ENCODE peak calls at places on chromosomes 5 and 9, in four cellular contexts. L, W, H and F are unnamed samples.

GRCh38 chr5:59275537-59276276 is 617.8 kb downstream of the PDE4D start:
- DNase-seq in L (no peak), H (peak), W (no peak), F (peak)

GRCh38 chr5:16502866-16503265 is 37.3 kb upstream of the ZNF622 start:
- DNase-seq in L (no peak), W (no peak), H (no peak), F (no peak)

GRCh38 chr5:50711280-50711679 is 44.8 kb downstream of the PARP8 start:
- DNase-seq in H (no peak), L (peak), W (no peak), F (peak)

GRCh38 chr9:12771891-12772290 is 2.9 kb upstream of the LURAP1L start:
- DNase-seq in L (no peak), W (no peak), H (no peak), F (no peak)

GRCh38 chr5:10077721-10078551 is 171.8 kb downstream of the ATPSCKMT start:
- DNase-seq in H (no peak), W (no peak), L (no peak), F (no peak)

GRCh38 chr5:157358871-157359270 is 92.9 kb downstream of the CYFIP2 start:
- DNase-seq in H (no peak), L (no peak), W (no peak), F (no peak)

GRCh38 chr9:115204827-115205506 is 87.0 kb upstream of the TNC start:
- DNase-seq in H (no peak), L (no peak), W (no peak), F (no peak)

GRCh38 chr5:6235726-6236125 is 142.6 kb downstream of the MED10 start:
- DNase-seq in H (no peak), L (no peak), W (no peak), F (no peak)

GRCh38 chr5:150122158-150122510 is 33.5 kb downstream of the PDGFRB start:
- DNase-seq in H (no peak), L (no peak), W (peak), F (no peak)

GRCh38 chr5:128825826-128826225 is 139.5 kb upstream of the SLC27A6 start:
- DNase-seq in W (no peak), H (no peak), L (no peak), F (no peak)

GRCh38 chr9:121607434-121608248 is 43.8 kb upstream of the DAB2IP start:
- DNase-seq in W (peak), L (no peak), H (no peak), F (no peak)

GRCh38 chr5:64612349-64612961 is 77.8 kb upstream of the SHISAL2B start:
- DNase-seq in L (no peak), W (peak), H (peak), F (peak)

GRCh38 chr9:110926828-110927227 is 111.4 kb downstream of the LPAR1 start:
- DNase-seq in L (no peak), W (no peak), H (no peak), F (no peak)

GRCh38 chr5:135195267-135195603 is 161.2 kb upstream of the PITX1 start:
- DNase-seq in L (no peak), H (no peak), W (no peak), F (no peak)

GRCh38 chr5:1140188-1140817 is 28.4 kb upstream of the SLC12A7 start:
- DNase-seq in W (peak), H (peak), L (no peak), F (peak)

GRCh38 chr5:134466241-134467069 is 54.8 kb upstream of the CDKN2AIPNL start:
- DNase-seq in H (peak), W (peak), L (no peak), F (peak)

GRCh38 chr9:84667571-84668203 is 1.8 kb upstream of the NTRK2 start:
- DNase-seq in H (no peak), W (no peak), L (no peak), F (peak)

GRCh38 chr5:67253911-67254310 is 57.3 kb upstream of the CD180 start:
- DNase-seq in W (no peak), L (no peak), H (no peak), F (no peak)

GRCh38 chr5:56545016-56545415 is 270.3 kb upstream of the MAP3K1 start:
- DNase-seq in H (no peak), W (peak), L (no peak), F (no peak)

GRCh38 chr5:180647941-180648500 is 1.4 kb downstream of the FLT4 start:
- DNase-seq in H (no peak), W (no peak), L (no peak), F (no peak)

GRCh38 chr9:122091682-122092592 is 1.2 kb downstream of the TTLL11 start:
- DNase-seq in L (no peak), W (no peak), H (no peak), F (no peak)

GRCh38 chr9:122056484-122056883 is 36.6 kb downstream of the TTLL11 start:
- DNase-seq in W (peak), L (no peak), H (no peak), F (peak)

GRCh38 chr5:156922207-156922792 is 40.7 kb downstream of the TIMD4 start:
- DNase-seq in L (peak), H (no peak), W (no peak), F (no peak)

GRCh38 chr9:91187965-91188344 is 173.8 kb downstream of the AUH start:
- DNase-seq in H (no peak), W (no peak), L (no peak), F (no peak)

GRCh38 chr9:37381094-37381741 is 41.3 kb upstream of the GRHPR start:
- DNase-seq in W (peak), L (no peak), H (no peak), F (no peak)

GRCh38 chr9:79568337-79569084 is 3.3 kb upstream of the TLE4 start:
- DNase-seq in H (no peak), L (no peak), W (no peak), F (no peak)

GRCh38 chr5:15420201-15420600 is 79.8 kb upstream of the FBXL7 start:
- DNase-seq in L (no peak), W (no peak), H (no peak), F (no peak)

GRCh38 chr5:19853616-19854240 is 134.3 kb downstream of the CDH18 start:
- DNase-seq in W (no peak), L (no peak), H (no peak), F (no peak)

GRCh38 chr5:144134181-144134827 is 36.2 kb downstream of the YIPF5 start:
- DNase-seq in H (no peak), L (no peak), W (no peak), F (no peak)

GRCh38 chr5:62143268-62144229 is 162.5 kb upstream of the KIF2A start:
- DNase-seq in W (peak), H (peak), L (no peak), F (peak)
- TF ChIP-seq SUZ12 in W (no peak), H (no peak), L (no peak), F (no peak)

GRCh38 chr5:142320851-142321560 is 3.8 kb downstream of the SPRY4 start:
- DNase-seq in L (no peak), H (no peak), W (no peak), F (no peak)
- TF ChIP-seq SUZ12 in L (no peak), H (no peak), W (no peak), F (no peak)

GRCh38 chr5:28862137-28862859 is 1823.9 kb upstream of the CDH9 start:
- DNase-seq in H (no peak), W (peak), L (no peak), F (no peak)
- TF ChIP-seq SUZ12 in H (no peak), W (no peak), L (no peak), F (no peak)

DNA sequence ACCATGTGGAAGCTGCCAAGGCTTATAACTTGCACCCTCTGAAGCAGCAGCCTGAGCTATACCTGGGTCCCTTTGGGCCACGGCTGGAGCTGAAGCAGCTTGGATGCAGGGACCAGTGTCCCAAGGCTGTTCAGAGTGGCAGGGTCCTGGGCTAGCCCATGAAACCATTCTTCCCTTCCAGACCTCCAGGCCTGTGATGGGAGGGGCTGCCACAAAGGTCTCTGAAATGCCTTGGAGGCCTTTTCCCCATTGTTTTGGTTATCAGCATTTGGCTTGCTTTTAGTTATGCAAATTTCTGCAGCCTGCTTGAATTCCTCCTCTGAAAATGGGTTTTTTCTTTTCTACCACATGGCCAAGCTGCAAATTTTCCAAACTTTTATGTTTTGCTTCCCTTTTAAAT is 433.7 kb upstream of the ACO1 start:
- DNase-seq in W (no peak), L (no peak), H (peak), F (no peak)
- TF ChIP-seq SUZ12 in W (no peak), L (no peak), H (no peak), F (no peak)

DNA sequence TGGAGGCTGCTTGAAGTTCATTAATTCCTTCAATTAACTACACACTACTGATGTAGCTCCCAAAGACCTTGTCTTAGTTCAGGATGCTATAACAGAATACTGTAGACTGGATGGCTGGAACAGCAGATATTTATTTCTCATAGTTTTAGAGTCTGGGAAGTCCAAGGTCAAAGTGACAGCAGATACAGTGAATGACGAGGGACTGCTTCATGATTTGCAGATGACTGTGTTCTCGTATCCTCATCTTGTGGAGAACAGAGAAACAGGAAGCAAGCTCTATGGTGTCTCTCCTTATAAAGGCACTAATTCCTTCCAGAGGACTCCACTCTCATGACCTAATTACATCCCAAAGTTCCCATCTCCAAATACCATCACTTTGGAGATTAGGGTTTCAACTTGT is 65.6 kb upstream of the MAP1B start:
- DNase-seq in H (no peak), W (no peak), L (no peak), F (no peak)
- TF ChIP-seq SUZ12 in H (no peak), W (no peak), L (no peak), F (no peak)

GRCh38 chr5:175772747-175773533 is 98.4 kb upstream of the CPLX2 start:
- DNase-seq in W (no peak), L (no peak), H (no peak), F (no peak)
- TF ChIP-seq SUZ12 in W (no peak), L (no peak), H (no peak), F (no peak)

GRCh38 chr9:4639420-4639819 is 22.7 kb upstream of the PLPP6 start:
- DNase-seq in L (no peak), H (no peak), W (no peak), F (no peak)

GRCh38 chr9:4638968-4639367 is 23.1 kb upstream of the PLPP6 start:
- DNase-seq in H (no peak), W (no peak), L (no peak), F (no peak)

GRCh38 chr9:4642351-4642750 is 19.7 kb upstream of the PLPP6 start:
- DNase-seq in H (no peak), W (no peak), L (no peak), F (no peak)

GRCh38 chr9:4640027-4640426 is 22.1 kb upstream of the PLPP6 start:
- DNase-seq in H (no peak), W (peak), L (no peak), F (peak)
- TF ChIP-seq SUZ12 in H (no peak), W (no peak), L (no peak), F (no peak)

DNA sequence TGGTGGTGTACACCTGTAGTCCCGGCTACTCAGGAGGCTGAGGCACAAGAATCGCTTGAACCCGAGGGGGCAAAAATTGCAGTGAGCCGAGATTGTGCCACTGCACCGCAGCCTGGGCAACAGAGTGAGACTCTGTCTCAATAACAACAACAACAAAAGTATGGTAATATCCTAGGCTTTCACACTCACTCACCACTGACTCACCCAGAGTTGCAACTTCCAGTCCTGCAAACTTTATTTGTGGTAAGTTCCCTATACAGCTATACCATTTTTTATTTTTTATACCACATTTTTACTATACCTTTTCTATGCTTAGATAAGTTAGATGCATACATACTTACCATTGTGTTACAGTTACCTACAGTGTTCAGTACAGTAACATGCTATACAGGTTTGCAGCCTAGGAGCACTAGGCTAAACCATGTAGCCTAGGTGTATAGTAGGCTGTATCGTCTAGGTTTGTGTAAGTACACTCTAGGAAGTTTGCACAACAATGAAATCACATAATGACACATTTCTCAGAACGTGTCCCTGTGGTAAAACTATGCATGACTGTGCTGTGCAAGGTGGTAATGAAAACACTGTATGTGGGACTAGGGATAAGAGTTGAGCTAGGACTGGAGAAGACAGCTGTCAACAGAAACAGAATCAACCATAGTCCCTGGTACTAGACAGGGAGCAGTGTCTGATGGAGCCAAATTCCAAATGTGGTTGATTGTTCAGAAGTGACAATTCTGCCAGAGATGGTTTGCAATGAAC is 109.5 kb upstream of the RAD23B start:
- DNase-seq in H (no peak), L (no peak), W (no peak), F (no peak)
- TF ChIP-seq SUZ12 in H (no peak), L (no peak), W (no peak), F (no peak)

GRCh38 chr5:171388816-171389168 is 1.1 kb downstream of the NPM1 start:
- DNase-seq in W (no peak), L (no peak), H (no peak), F (no peak)
- TF ChIP-seq SUZ12 in W (no peak), L (no peak), H (no peak), F (no peak)

DNA sequence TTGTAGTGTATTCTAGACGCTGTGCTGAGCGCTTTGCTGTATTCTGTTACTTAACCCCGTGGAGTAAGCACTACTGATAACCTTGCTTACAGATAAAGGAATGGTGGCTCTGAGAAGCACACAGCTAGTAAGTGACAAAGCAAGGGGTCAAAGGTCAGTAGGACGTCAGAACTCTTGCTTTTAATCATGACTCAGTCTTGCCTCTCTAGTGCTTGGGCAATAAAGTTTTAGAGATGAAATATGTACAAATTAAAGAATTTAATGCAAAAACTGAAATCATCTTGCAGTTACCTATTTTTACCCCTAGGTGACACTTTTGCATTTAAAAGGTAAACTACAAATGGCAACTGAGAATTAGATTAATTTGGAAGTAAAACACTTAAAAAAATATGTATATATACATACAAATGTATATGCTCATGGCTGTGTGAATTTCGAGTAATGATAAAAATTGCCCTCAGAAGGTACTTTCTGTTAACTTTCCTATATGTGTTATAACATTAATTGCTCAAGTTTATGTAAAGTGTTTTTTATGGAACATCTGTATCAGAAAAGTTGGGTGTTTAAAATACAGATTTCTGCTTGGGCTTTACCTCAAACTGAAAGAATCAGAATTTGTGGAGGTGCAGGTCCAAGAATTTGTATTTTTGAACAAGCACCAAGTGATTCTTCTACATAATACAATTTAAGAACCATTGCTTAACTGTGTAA is 175.1 kb upstream of the DAB2 start:
- DNase-seq in H (no peak), L (no peak), W (no peak), F (no peak)
- TF ChIP-seq SUZ12 in H (no peak), L (no peak), W (no peak), F (no peak)